ENCODE peak calls at places on chromosomes 3 and 15, in five cellular contexts. P is GM23338, M is bronchial epithelial cell, A is left ventricle myocardium inferior, S is stomach. E is an unnamed sample.

GRCh38 chr3:178385280-178385952 is 150.8 kb upstream of the KCNMB2 start:
- DNase-seq in A (no peak), M (peak), P (peak), S (no peak), E (no peak)

GRCh38 chr15:48463366-48463880 is 132.2 kb downstream of the DUT start:
- DNase-seq in M (no peak), A (no peak), P (no peak), S (no peak), E (no peak)

GRCh38 chr15:66252411-66253295 is 897 bp downstream of the MEGF11 start:
- DNase-seq in P (peak), M (peak), A (peak), S (peak), E (peak)

GRCh38 chr3:29826712-29827111 is 545.8 kb downstream of the RBMS3 start:
- DNase-seq in S (no peak), A (no peak), P (no peak), M (no peak), E (no peak)

GRCh38 chr3:72282918-72283317 is 498.0 kb upstream of the PROK2 start:
- DNase-seq in P (no peak), M (no peak), A (no peak), S (no peak), E (no peak)

GRCh38 chr3:177452487-177452886 is 255.2 kb upstream of the TBL1XR1 start:
- DNase-seq in A (no peak), S (no peak), P (no peak), M (peak), E (no peak)

GRCh38 chr3:143529018-143529478 is 319.2 kb downstream of the SLC9A9 start:
- DNase-seq in P (no peak), A (no peak), M (no peak), S (no peak), E (no peak)

GRCh38 chr3:24136624-24137310 is 191.7 kb downstream of the NR1D2 start:
- DNase-seq in P (no peak), S (no peak), A (no peak), M (no peak), E (no peak)

GRCh38 chr15:51046799-51047449 is 47.8 kb downstream of the TNFAIP8L3 start:
- DNase-seq in P (no peak), S (peak), A (peak), M (no peak), E (peak)

GRCh38 chr3:164179110-164179774 is 899.1 kb downstream of the SI start:
- DNase-seq in M (no peak), S (no peak), A (no peak), P (no peak), E (peak)

GRCh38 chr3:16897254-16897926 is 12.6 kb downstream of the PLCL2 start:
- DNase-seq in P (no peak), M (no peak), S (no peak), A (no peak), E (no peak)

GRCh38 chr15:51103330-51103729 is 8.6 kb upstream of the TNFAIP8L3 start:
- DNase-seq in P (no peak), A (no peak), S (no peak), M (peak), E (no peak)

DNA sequence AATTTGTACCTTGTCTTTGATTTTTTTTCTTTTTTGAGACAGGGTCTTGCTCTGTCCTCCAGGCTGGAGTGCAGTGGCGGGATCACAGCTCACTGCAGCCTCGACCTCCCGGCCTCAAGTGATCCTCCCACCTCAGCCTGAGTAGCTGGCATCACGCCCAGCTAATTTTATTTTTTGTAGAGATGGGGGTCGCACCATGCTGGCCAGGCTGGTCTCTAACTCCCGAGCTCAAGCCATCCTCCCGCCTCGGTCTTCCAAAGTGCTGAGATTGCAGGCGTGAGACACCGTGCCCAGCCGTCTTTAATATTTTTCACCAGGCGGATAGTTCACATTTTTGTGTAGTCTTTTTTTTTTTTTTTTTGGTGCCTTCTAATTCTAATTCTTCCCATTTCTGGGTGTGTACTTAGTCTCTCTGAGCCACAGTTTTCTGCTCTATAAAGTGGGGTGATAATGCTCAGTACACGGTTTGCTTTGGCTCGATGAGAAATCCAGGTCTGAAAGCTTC is 528 bp upstream of the TATDN2 start:
- DNase-seq in A (no peak), S (no peak), M (no peak), P (no peak), E (no peak)
- H3K4me3 ChIP-seq in A (peak), S (peak), M (peak), P (peak), E (peak)

GRCh38 chr15:89378699-89379422 is 44.2 kb upstream of the POLG start:
- DNase-seq in A (no peak), S (no peak), M (no peak), P (peak), E (no peak)
- H3K4me3 ChIP-seq in A (peak), S (peak), M (no peak), P (peak), E (peak)

DNA sequence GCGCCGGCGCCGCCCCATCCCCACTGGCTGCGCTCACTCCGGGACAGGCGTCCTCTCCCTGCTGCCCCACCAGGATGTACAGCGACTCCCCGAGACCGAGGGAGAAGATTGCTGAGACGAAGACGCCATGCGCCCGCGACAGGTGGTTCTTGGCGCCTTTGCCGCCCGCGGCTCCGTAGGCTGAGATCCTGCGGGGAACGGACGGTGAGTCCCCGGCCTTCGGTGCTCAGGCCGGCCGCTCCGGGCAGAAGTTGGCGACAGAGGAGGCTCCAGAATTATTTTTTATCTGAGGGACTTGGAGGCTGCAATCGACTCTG is 1.6 kb downstream of the LTK start:
- DNase-seq in P (peak), S (no peak), A (no peak), M (no peak), E (no peak)
- H3K4me3 ChIP-seq in P (peak), S (peak), A (peak), M (peak), E (no peak)

GRCh38 chr3:132804498-132804897 is 82.3 kb upstream of the NPHP3 start:
- DNase-seq in M (peak), P (no peak), A (no peak), S (no peak), E (no peak)

GRCh38 chr3:132800958-132801357 is 78.7 kb upstream of the NPHP3 start:
- DNase-seq in P (no peak), A (no peak), M (no peak), S (no peak), E (no peak)

GRCh38 chr3:132803889-132804288 is 81.7 kb upstream of the NPHP3 start:
- DNase-seq in S (no peak), M (no peak), A (no peak), P (peak), E (no peak)

DNA sequence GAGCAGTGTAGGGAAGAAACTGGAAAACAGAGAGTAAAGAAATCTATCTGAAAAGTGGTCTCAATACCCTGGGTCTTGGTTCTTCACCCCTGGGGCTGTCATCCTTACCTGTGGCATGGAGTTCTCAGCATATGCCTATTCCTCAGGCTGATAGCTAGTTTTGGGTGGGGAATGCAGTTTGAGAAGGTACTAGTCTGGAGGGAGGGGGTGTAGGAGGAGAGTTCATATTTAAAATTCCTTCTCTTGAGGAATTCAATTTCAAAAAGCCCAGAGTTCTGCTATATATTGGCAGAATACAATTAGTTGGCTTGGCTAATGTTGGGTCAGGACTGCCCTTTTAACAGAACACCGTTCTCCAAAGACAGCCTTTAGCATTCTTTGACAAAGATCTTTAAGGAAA is 82.9 kb upstream of the NPHP3 start:
- DNase-seq in A (no peak), S (no peak), P (no peak), M (no peak), E (no peak)
- H3K4me3 ChIP-seq in A (no peak), S (no peak), P (no peak), M (no peak), E (no peak)

GRCh38 chr15:63232400-63232799 is 43.0 kb downstream of the RAB8B start:
- DNase-seq in S (no peak), M (no peak), A (no peak), P (no peak), E (no peak)

GRCh38 chr15:63234479-63234878 is 42.9 kb upstream of the APH1B start:
- DNase-seq in S (peak), P (peak), A (peak), M (no peak), E (peak)

GRCh38 chr15:63232943-63233342 is 43.5 kb downstream of the RAB8B start:
- DNase-seq in P (no peak), A (no peak), S (no peak), M (no peak), E (no peak)

GRCh38 chr15:63231717-63232116 is 42.3 kb downstream of the RAB8B start:
- DNase-seq in M (no peak), P (no peak), S (no peak), A (no peak), E (no peak)

GRCh38 chr15:63233667-63234419 is 43.6 kb upstream of the APH1B start:
- DNase-seq in S (no peak), M (peak), A (no peak), P (no peak), E (no peak)
- H3K4me3 ChIP-seq in S (no peak), M (no peak), A (no peak), P (no peak), E (no peak)

GRCh38 chr3:182470187-182470586 is 323.1 kb upstream of the ATP11B start:
- DNase-seq in M (no peak), S (no peak), P (no peak), A (no peak), E (no peak)

GRCh38 chr3:182469086-182469485 is 324.2 kb upstream of the ATP11B start:
- DNase-seq in P (no peak), S (no peak), A (no peak), M (no peak), E (no peak)

GRCh38 chr3:182478369-182478768 is 314.9 kb upstream of the ATP11B start:
- DNase-seq in S (no peak), A (no peak), M (no peak), P (no peak), E (no peak)

DNA sequence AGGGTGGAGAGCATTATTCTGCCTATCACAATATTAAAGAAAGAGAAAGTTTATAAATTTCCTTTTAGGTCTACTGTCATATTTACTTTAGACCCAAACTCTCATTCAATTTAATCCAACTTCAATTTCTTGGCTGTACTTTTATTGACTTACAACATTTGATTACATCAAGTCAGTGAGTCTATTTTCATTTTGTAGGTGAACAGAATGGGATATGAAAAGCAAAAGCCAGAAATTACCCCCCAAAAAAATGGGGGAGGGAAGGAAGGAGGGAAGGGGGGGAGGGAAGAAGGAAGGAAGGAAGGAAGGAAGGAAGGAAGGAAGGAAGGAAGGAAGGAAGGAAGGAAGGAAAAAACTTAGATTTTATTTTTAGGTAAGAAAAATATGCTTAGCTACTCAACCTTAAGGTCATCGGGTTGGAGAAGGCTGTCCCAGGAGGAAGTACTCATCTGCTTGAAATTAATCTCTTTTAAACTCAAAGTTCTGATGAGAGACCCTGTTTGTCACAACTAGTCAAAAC is 320.1 kb upstream of the ATP11B start:
- DNase-seq in P (no peak), S (no peak), A (no peak), M (no peak), E (no peak)
- H3K4me3 ChIP-seq in P (no peak), S (no peak), A (no peak), M (no peak), E (no peak)

DNA sequence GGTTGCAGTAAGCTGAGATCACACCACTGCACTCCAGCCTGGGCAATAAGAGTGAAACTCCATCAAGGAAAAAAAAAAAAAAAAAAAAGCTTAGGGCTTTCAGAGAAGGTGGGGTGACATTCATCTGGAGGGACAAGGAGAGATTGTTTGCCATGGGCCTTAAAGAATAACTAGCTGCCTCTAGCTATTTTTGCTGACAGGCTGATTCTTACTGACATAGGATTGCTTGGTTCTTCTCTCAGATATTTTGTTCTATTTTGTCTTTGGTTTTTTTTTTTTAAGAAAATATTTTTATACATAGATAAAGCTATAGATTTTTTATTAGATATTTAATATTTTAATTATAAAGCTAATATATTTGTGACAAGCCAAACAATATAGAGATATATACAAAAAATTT is 24.2 kb upstream of the PIAS1 start:
- DNase-seq in M (no peak), S (no peak), P (no peak), A (no peak), E (no peak)
- H3K4me3 ChIP-seq in M (no peak), S (no peak), P (no peak), A (no peak), E (no peak)

E was measured in kidney.